ENCODE peak calls at places on chromosomes 3 and 15, in four cellular contexts. One of them, this sample, is unnamed.

GRCh38 chr3:109353057-109353456 is 15.7 kb upstream of the DPPA4 start:
- DNase-seq in ovary: no peak
- DNase-seq in A549: no peak
- DNase-seq in heart left ventricle: no peak
- DNase-seq in this sample: no peak

GRCh38 chr3:81876826-81877225 is 115.4 kb upstream of the GBE1 start:
- DNase-seq in ovary: no peak
- DNase-seq in A549: no peak
- DNase-seq in heart left ventricle: no peak
- DNase-seq in this sample: no peak

GRCh38 chr15:60763668-60764067 is 284.7 kb upstream of the ICE2 start:
- DNase-seq in ovary: no peak
- DNase-seq in A549: no peak
- DNase-seq in heart left ventricle: no peak
- DNase-seq in this sample: no peak

GRCh38 chr3:53464424-53464823 is 30.0 kb upstream of the CACNA1D start:
- DNase-seq in ovary: no peak
- DNase-seq in A549: peak
- DNase-seq in heart left ventricle: no peak
- DNase-seq in this sample: no peak

GRCh38 chr3:123157209-123157597 is 44.5 kb upstream of the SEC22A start:
- DNase-seq in ovary: no peak
- DNase-seq in A549: no peak
- DNase-seq in heart left ventricle: no peak
- DNase-seq in this sample: no peak

GRCh38 chr3:52794612-52795099 is at the start of gene ITIH3:
- DNase-seq in ovary: no peak
- DNase-seq in A549: no peak
- DNase-seq in heart left ventricle: no peak
- DNase-seq in this sample: no peak

GRCh38 chr3:192490720-192491119 is 236.6 kb downstream of the FGF12 start:
- DNase-seq in ovary: no peak
- DNase-seq in A549: no peak
- DNase-seq in heart left ventricle: no peak
- DNase-seq in this sample: no peak

GRCh38 chr3:173065543-173065970 is 75.5 kb downstream of the SPATA16 start:
- DNase-seq in ovary: no peak
- DNase-seq in A549: no peak
- DNase-seq in heart left ventricle: no peak
- DNase-seq in this sample: no peak

GRCh38 chr3:32954506-32954905 is 3.1 kb downstream of the CCR4 start:
- DNase-seq in ovary: no peak
- DNase-seq in A549: no peak
- DNase-seq in heart left ventricle: no peak
- DNase-seq in this sample: no peak

GRCh38 chr15:70799667-70800450 is 36.5 kb upstream of the UACA start:
- DNase-seq in ovary: peak
- DNase-seq in A549: no peak
- DNase-seq in heart left ventricle: no peak
- DNase-seq in this sample: no peak

GRCh38 chr3:52084216-52084945 is 28.0 kb upstream of the DUSP7 start:
- DNase-seq in ovary: no peak
- DNase-seq in A549: no peak
- DNase-seq in heart left ventricle: peak
- DNase-seq in this sample: no peak

GRCh38 chr3:63450023-63450422 is 171.9 kb downstream of the SYNPR start:
- DNase-seq in ovary: no peak
- DNase-seq in A549: no peak
- DNase-seq in heart left ventricle: no peak
- DNase-seq in this sample: no peak

GRCh38 chr3:20857636-20858035 is 671.6 kb upstream of the SGO1 start:
- DNase-seq in ovary: no peak
- DNase-seq in A549: no peak
- DNase-seq in heart left ventricle: no peak
- DNase-seq in this sample: no peak

GRCh38 chr15:69034352-69034751 is 19.9 kb downstream of the NOX5 start:
- DNase-seq in ovary: no peak
- DNase-seq in A549: no peak
- DNase-seq in heart left ventricle: no peak
- DNase-seq in this sample: no peak

GRCh38 chr3:46884929-46885328 is 7.4 kb downstream of the PTH1R start:
- DNase-seq in ovary: no peak
- DNase-seq in A549: no peak
- DNase-seq in heart left ventricle: no peak
- DNase-seq in this sample: no peak

GRCh38 chr15:32641517-32642059 is at the start of gene SCG5:
- DNase-seq in ovary: no peak
- DNase-seq in A549: no peak
- DNase-seq in heart left ventricle: no peak
- DNase-seq in this sample: peak

GRCh38 chr15:57772223-57772957 is 65.9 kb downstream of the POLR2M start:
- DNase-seq in ovary: no peak
- DNase-seq in A549: no peak
- DNase-seq in heart left ventricle: no peak
- DNase-seq in this sample: no peak

GRCh38 chr15:82183121-82184031 is 79.2 kb downstream of the EFL1 start:
- DNase-seq in ovary: no peak
- DNase-seq in A549: no peak
- DNase-seq in heart left ventricle: no peak
- DNase-seq in this sample: no peak

GRCh38 chr3:132785292-132785691 is 63.1 kb upstream of the NPHP3 start:
- DNase-seq in ovary: no peak
- DNase-seq in A549: no peak
- DNase-seq in heart left ventricle: no peak
- DNase-seq in this sample: no peak

GRCh38 chr3:112126501-112126900 is 6.5 kb downstream of the GCSAM start:
- DNase-seq in ovary: no peak
- DNase-seq in A549: no peak
- DNase-seq in heart left ventricle: no peak
- DNase-seq in this sample: peak

GRCh38 chr3:14691239-14691638 is 16.3 kb downstream of the C3orf20 start:
- DNase-seq in ovary: no peak
- DNase-seq in A549: no peak
- DNase-seq in heart left ventricle: no peak
- DNase-seq in this sample: no peak

GRCh38 chr3:188712257-188712924 is 459.4 kb upstream of the TPRG1 start:
- DNase-seq in ovary: no peak
- DNase-seq in A549: no peak
- DNase-seq in heart left ventricle: no peak
- DNase-seq in this sample: no peak

GRCh38 chr3:49805884-49806701 is 3.0 kb downstream of the INKA1 start:
- DNase-seq in ovary: peak
- DNase-seq in A549: no peak
- DNase-seq in heart left ventricle: peak
- DNase-seq in this sample: peak

GRCh38 chr15:32029862-32030781 is at the start of gene CHRNA7:
- DNase-seq in ovary: peak
- DNase-seq in A549: peak
- DNase-seq in heart left ventricle: peak
- DNase-seq in this sample: peak

GRCh38 chr3:14415501-14415900 is 13.1 kb downstream of the SLC6A6 start:
- DNase-seq in ovary: no peak
- DNase-seq in A549: no peak
- DNase-seq in heart left ventricle: no peak
- DNase-seq in this sample: no peak

GRCh38 chr15:66630801-66631351 is 65.1 kb upstream of the LCTL start:
- DNase-seq in ovary: no peak
- DNase-seq in A549: no peak
- DNase-seq in heart left ventricle: no peak
- DNase-seq in this sample: peak

GRCh38 chr3:193665370-193665989 is 72.5 kb downstream of the OPA1 start:
- DNase-seq in ovary: no peak
- DNase-seq in A549: no peak
- DNase-seq in heart left ventricle: no peak
- DNase-seq in this sample: peak

GRCh38 chr3:65200312-65200711 is 512.5 kb upstream of the ADAMTS9 start:
- DNase-seq in ovary: no peak
- DNase-seq in A549: no peak
- DNase-seq in heart left ventricle: no peak
- DNase-seq in this sample: no peak

GRCh38 chr15:75695634-75696302 is 16.9 kb downstream of the CSPG4 start:
- DNase-seq in ovary: no peak
- DNase-seq in A549: no peak
- DNase-seq in heart left ventricle: no peak
- DNase-seq in this sample: no peak

GRCh38 chr3:30607032-30607833 is 832 bp downstream of the TGFBR2 start:
- DNase-seq in ovary: peak
- DNase-seq in A549: no peak
- DNase-seq in heart left ventricle: peak
- DNase-seq in this sample: peak

GRCh38 chr15:79184465-79184892 is 93.9 kb upstream of the RASGRF1 start:
- DNase-seq in ovary: peak
- DNase-seq in A549: peak
- DNase-seq in heart left ventricle: peak
- DNase-seq in this sample: peak

GRCh38 chr3:78506038-78506437 is 1261.8 kb downstream of the ROBO1 start:
- DNase-seq in ovary: no peak
- DNase-seq in A549: no peak
- DNase-seq in heart left ventricle: no peak
- DNase-seq in this sample: no peak

GRCh38 chr3:12822725-12823373 is 18.5 kb downstream of the RPL32 start:
- DNase-seq in ovary: no peak
- DNase-seq in A549: peak
- DNase-seq in heart left ventricle: no peak
- DNase-seq in this sample: peak

GRCh38 chr3:78825118-78825857 is 942.5 kb downstream of the ROBO1 start:
- DNase-seq in ovary: no peak
- DNase-seq in A549: no peak
- DNase-seq in heart left ventricle: no peak
- DNase-seq in this sample: no peak

GRCh38 chr15:33738941-33739664 is 229.2 kb upstream of the CHRM5 start:
- DNase-seq in ovary: no peak
- DNase-seq in A549: no peak
- DNase-seq in heart left ventricle: no peak
- DNase-seq in this sample: peak

GRCh38 chr3:171282041-171282440 is 178.2 kb downstream of the TNIK start:
- DNase-seq in ovary: no peak
- DNase-seq in A549: no peak
- DNase-seq in heart left ventricle: no peak
- DNase-seq in this sample: no peak

GRCh38 chr15:67762610-67763368 is 62.5 kb upstream of the SKOR1 start:
- DNase-seq in ovary: no peak
- DNase-seq in A549: no peak
- DNase-seq in heart left ventricle: no peak
- DNase-seq in this sample: no peak

GRCh38 chr3:50345586-50345985 is at the start of gene ZMYND10:
- DNase-seq in ovary: no peak
- DNase-seq in A549: peak
- DNase-seq in heart left ventricle: peak
- DNase-seq in this sample: peak

GRCh38 chr3:147392083-147392916 is 14.0 kb downstream of the ZIC4 start:
- DNase-seq in ovary: no peak
- DNase-seq in A549: no peak
- DNase-seq in heart left ventricle: no peak
- DNase-seq in this sample: no peak

DNA sequence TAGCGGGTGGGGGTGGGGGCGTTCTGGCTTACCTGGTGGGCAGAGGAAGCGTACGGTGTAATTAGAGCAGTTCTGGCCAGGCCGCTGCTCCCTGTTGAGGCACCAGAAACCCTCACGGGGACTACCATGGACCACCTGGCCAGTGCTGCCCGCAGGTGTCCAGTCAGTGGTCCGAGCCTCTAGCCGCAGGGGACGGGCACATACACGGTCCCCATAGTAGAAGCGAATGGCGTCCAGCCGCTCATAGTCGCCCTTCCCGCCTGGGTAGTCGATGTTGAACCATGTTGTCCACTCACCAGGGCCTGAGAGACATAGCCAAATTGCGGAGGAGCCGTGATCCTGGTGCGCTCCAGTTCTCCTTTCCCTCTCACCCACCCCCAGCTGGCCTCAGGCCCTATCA is 4.5 kb downstream of the CILP start:
- DNase-seq in ovary: no peak
- DNase-seq in A549: no peak
- DNase-seq in heart left ventricle: no peak
- DNase-seq in this sample: no peak
- TF ChIP-seq POLR2A in ovary: no peak
- TF ChIP-seq POLR2A in A549: no peak
- TF ChIP-seq POLR2A in heart left ventricle: no peak
- TF ChIP-seq POLR2A in this sample: no peak

DNA sequence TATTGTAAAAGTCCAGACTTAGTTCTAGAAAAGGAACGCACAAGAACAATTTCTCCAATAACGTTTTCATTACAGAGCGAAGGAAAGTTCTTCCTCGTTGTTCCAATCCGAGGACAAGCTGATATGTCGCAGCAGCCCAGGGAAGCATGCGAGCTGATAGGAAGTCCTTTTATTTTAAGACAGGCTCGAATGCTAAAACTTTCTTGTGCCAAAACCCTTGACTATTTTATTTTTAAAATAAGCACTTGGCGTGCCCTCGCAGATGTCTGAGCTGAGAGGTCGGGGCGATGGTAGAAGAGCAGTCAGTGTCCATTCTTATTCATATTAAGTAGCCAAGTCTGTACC is 433 bp upstream of the MITF start:
- DNase-seq in ovary: no peak
- DNase-seq in A549: no peak
- DNase-seq in heart left ventricle: no peak
- DNase-seq in this sample: no peak
- TF ChIP-seq POLR2A in ovary: no peak
- TF ChIP-seq POLR2A in A549: no peak
- TF ChIP-seq POLR2A in heart left ventricle: no peak
- TF ChIP-seq POLR2A in this sample: no peak

GRCh38 chr3:16338124-16338523 is 73.1 kb downstream of the OXNAD1 start:
- DNase-seq in ovary: no peak
- DNase-seq in A549: no peak
- DNase-seq in heart left ventricle: no peak
- DNase-seq in this sample: no peak
- TF ChIP-seq POLR2A in ovary: no peak
- TF ChIP-seq POLR2A in A549: no peak
- TF ChIP-seq POLR2A in heart left ventricle: no peak
- TF ChIP-seq POLR2A in this sample: peak

GRCh38 chr3:101081446-101081845 is 88.2 kb upstream of the ABI3BP start:
- DNase-seq in ovary: no peak
- DNase-seq in A549: no peak
- DNase-seq in heart left ventricle: no peak
- DNase-seq in this sample: no peak

GRCh38 chr3:101081990-101082389 is 88.8 kb upstream of the ABI3BP start:
- DNase-seq in ovary: no peak
- DNase-seq in A549: no peak
- DNase-seq in heart left ventricle: no peak
- DNase-seq in this sample: no peak

GRCh38 chr3:101085752-101086151 is 92.5 kb upstream of the ABI3BP start:
- DNase-seq in ovary: no peak
- DNase-seq in A549: no peak
- DNase-seq in heart left ventricle: no peak
- DNase-seq in this sample: no peak

GRCh38 chr3:101084404-101084803 is 91.2 kb upstream of the ABI3BP start:
- DNase-seq in ovary: no peak
- DNase-seq in A549: no peak
- DNase-seq in heart left ventricle: no peak
- DNase-seq in this sample: no peak
- TF ChIP-seq POLR2A in ovary: no peak
- TF ChIP-seq POLR2A in A549: no peak
- TF ChIP-seq POLR2A in heart left ventricle: no peak
- TF ChIP-seq POLR2A in this sample: no peak

GRCh38 chr3:114899186-114899931 is 247.7 kb downstream of the ZBTB20 start:
- DNase-seq in ovary: no peak
- DNase-seq in A549: no peak
- DNase-seq in heart left ventricle: no peak
- DNase-seq in this sample: no peak
- TF ChIP-seq POLR2A in ovary: no peak
- TF ChIP-seq POLR2A in A549: no peak
- TF ChIP-seq POLR2A in heart left ventricle: no peak
- TF ChIP-seq POLR2A in this sample: no peak

This sample was measured in erythroblast.